ENCODE peak calls at places on chromosomes 5 and 9, in seven cellular contexts. One of them, this sample, is unnamed.

GRCh38 chr5:95808013-95808685 is 14.4 kb downstream of the GLRX start:
- DNase-seq in mammary epithelial cell: no peak
- DNase-seq in suprapubic skin: no peak
- DNase-seq in H1: no peak
- DNase-seq in CD8-positive, alpha-beta T cell: no peak
- DNase-seq in A549: no peak
- DNase-seq in lower lobe of right lung: no peak
- DNase-seq in this sample: no peak

GRCh38 chr9:134633362-134634142 is 8.1 kb upstream of the COL5A1 start:
- DNase-seq in mammary epithelial cell: no peak
- DNase-seq in suprapubic skin: peak; percentile 62
- DNase-seq in H1: no peak
- DNase-seq in CD8-positive, alpha-beta T cell: no peak
- DNase-seq in A549: no peak
- DNase-seq in lower lobe of right lung: peak; percentile 35
- DNase-seq in this sample: no peak

GRCh38 chr5:91469517-91470165 is 86.5 kb upstream of the ARRDC3 start:
- DNase-seq in mammary epithelial cell: no peak
- DNase-seq in suprapubic skin: no peak
- DNase-seq in H1: no peak
- DNase-seq in CD8-positive, alpha-beta T cell: no peak
- DNase-seq in A549: no peak
- DNase-seq in lower lobe of right lung: no peak
- DNase-seq in this sample: no peak

GRCh38 chr9:109014267-109015025 is 1.1 kb upstream of the CTNNAL1 start:
- DNase-seq in mammary epithelial cell: peak; percentile 48
- DNase-seq in suprapubic skin: no peak
- DNase-seq in H1: no peak
- DNase-seq in CD8-positive, alpha-beta T cell: no peak
- DNase-seq in A549: no peak
- DNase-seq in lower lobe of right lung: no peak
- DNase-seq in this sample: no peak

GRCh38 chr9:84939766-84940165 is 270.2 kb downstream of the NTRK2 start:
- DNase-seq in mammary epithelial cell: peak; percentile 70
- DNase-seq in suprapubic skin: no peak
- DNase-seq in H1: no peak
- DNase-seq in CD8-positive, alpha-beta T cell: no peak
- DNase-seq in A549: no peak
- DNase-seq in lower lobe of right lung: no peak
- DNase-seq in this sample: no peak

GRCh38 chr5:98796197-98796972 is 22.9 kb downstream of the RGMB start:
- DNase-seq in mammary epithelial cell: peak; percentile 41
- DNase-seq in suprapubic skin: no peak
- DNase-seq in H1: no peak
- DNase-seq in CD8-positive, alpha-beta T cell: no peak
- DNase-seq in A549: peak; percentile 76
- DNase-seq in lower lobe of right lung: no peak
- DNase-seq in this sample: no peak

GRCh38 chr5:120405291-120405864 is 58.7 kb upstream of the PRR16 start:
- DNase-seq in mammary epithelial cell: peak; percentile 82
- DNase-seq in suprapubic skin: no peak
- DNase-seq in H1: no peak
- DNase-seq in CD8-positive, alpha-beta T cell: no peak
- DNase-seq in A549: no peak
- DNase-seq in lower lobe of right lung: no peak
- DNase-seq in this sample: no peak

GRCh38 chr9:121640076-121640475 is 11.4 kb upstream of the DAB2IP start:
- DNase-seq in mammary epithelial cell: no peak
- DNase-seq in suprapubic skin: no peak
- DNase-seq in H1: no peak
- DNase-seq in CD8-positive, alpha-beta T cell: no peak
- DNase-seq in A549: peak; percentile 59
- DNase-seq in lower lobe of right lung: peak; percentile 65
- DNase-seq in this sample: no peak

GRCh38 chr9:132927704-132928103 is 16.7 kb downstream of the TSC1 start:
- DNase-seq in mammary epithelial cell: no peak
- DNase-seq in suprapubic skin: no peak
- DNase-seq in H1: no peak
- DNase-seq in CD8-positive, alpha-beta T cell: no peak
- DNase-seq in A549: no peak
- DNase-seq in lower lobe of right lung: no peak
- DNase-seq in this sample: no peak

GRCh38 chr9:132183715-132184114 is 21.9 kb downstream of the NTNG2 start:
- DNase-seq in mammary epithelial cell: no peak
- DNase-seq in suprapubic skin: no peak
- DNase-seq in H1: no peak
- DNase-seq in CD8-positive, alpha-beta T cell: no peak
- DNase-seq in A549: no peak
- DNase-seq in lower lobe of right lung: no peak
- DNase-seq in this sample: no peak

GRCh38 chr5:116532762-116533525 is 41.7 kb downstream of the SEMA6A start:
- DNase-seq in mammary epithelial cell: no peak
- DNase-seq in suprapubic skin: no peak
- DNase-seq in H1: no peak
- DNase-seq in CD8-positive, alpha-beta T cell: no peak
- DNase-seq in A549: no peak
- DNase-seq in lower lobe of right lung: no peak
- DNase-seq in this sample: no peak
- H3K4me1 ChIP-seq in mammary epithelial cell: no peaks in the 10 kb centered on the region
- H3K4me1 ChIP-seq in suprapubic skin: peaks cover 16% of the 10 kb centered on the region
- H3K4me1 ChIP-seq in H1: peaks cover 16% of the 10 kb centered on the region
- H3K4me1 ChIP-seq in CD8-positive, alpha-beta T cell: no peaks in the 10 kb centered on the region
- H3K4me1 ChIP-seq in A549: no peaks in the 10 kb centered on the region
- H3K4me1 ChIP-seq in lower lobe of right lung: peaks cover 5% of the 10 kb centered on the region
- H3K4me1 ChIP-seq in this sample: no peaks in the 10 kb centered on the region

GRCh38 chr5:168076561-168076991 is 214.9 kb upstream of the WWC1 start:
- DNase-seq in mammary epithelial cell: no peak
- DNase-seq in suprapubic skin: no peak
- DNase-seq in H1: peak; percentile 39
- DNase-seq in CD8-positive, alpha-beta T cell: no peak
- DNase-seq in A549: no peak
- DNase-seq in lower lobe of right lung: peak; percentile 53
- DNase-seq in this sample: no peak
- TF ChIP-seq CTCF in mammary epithelial cell: peak; percentile 51
- TF ChIP-seq CTCF in suprapubic skin: peak; percentile 31
- TF ChIP-seq CTCF in H1: peak; percentile 65
- TF ChIP-seq CTCF in CD8-positive, alpha-beta T cell: no peak
- TF ChIP-seq CTCF in A549: peak; percentile 40
- TF ChIP-seq CTCF in lower lobe of right lung: peak; percentile 40
- TF ChIP-seq CTCF in this sample: no peak

DNA sequence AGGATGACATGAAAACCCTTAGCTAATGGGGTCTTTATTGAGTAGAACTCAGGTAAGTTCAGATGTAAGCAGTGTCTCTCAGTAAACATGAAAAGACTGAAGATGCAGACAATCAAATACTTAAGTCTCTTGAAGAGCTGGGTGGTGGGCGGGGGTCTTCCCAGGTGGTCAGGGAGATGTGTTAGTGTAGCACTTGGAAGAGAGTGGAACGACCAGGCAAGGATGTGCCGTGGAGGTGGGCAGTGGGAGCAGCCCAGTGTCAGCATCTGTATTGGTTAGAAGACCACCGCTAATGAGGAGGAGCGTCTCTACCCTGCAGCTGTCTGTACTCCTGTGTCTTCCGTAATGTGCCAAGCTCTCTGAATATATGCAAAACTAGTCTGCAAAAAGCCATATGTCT is 4.4 kb downstream of the S1PR3 start:
- DNase-seq in mammary epithelial cell: no peak
- DNase-seq in suprapubic skin: no peak
- DNase-seq in H1: no peak
- DNase-seq in CD8-positive, alpha-beta T cell: no peak
- DNase-seq in A549: no peak
- DNase-seq in lower lobe of right lung: no peak
- DNase-seq in this sample: no peak
- H3K4me1 ChIP-seq in mammary epithelial cell: peaks cover 13% of the 10 kb centered on the region
- H3K4me1 ChIP-seq in suprapubic skin: peaks cover 37% of the 10 kb centered on the region
- H3K4me1 ChIP-seq in H1: no peaks in the 10 kb centered on the region
- H3K4me1 ChIP-seq in CD8-positive, alpha-beta T cell: peaks cover 7% of the 10 kb centered on the region
- H3K4me1 ChIP-seq in A549: peaks cover 48% of the 10 kb centered on the region
- H3K4me1 ChIP-seq in lower lobe of right lung: peaks cover 38% of the 10 kb centered on the region
- H3K4me1 ChIP-seq in this sample: peaks cover 27% of the 10 kb centered on the region

GRCh38 chr5:69217154-69217731 is 17.4 kb upstream of the CDK7 start:
- DNase-seq in mammary epithelial cell: no peak
- DNase-seq in suprapubic skin: no peak
- DNase-seq in H1: no peak
- DNase-seq in CD8-positive, alpha-beta T cell: no peak
- DNase-seq in A549: peak; percentile 95
- DNase-seq in lower lobe of right lung: no peak
- DNase-seq in this sample: peak; percentile 97

GRCh38 chr5:69213513-69214215 is 21.0 kb upstream of the CDK7 start:
- DNase-seq in mammary epithelial cell: peak; percentile 54
- DNase-seq in suprapubic skin: no peak
- DNase-seq in H1: no peak
- DNase-seq in CD8-positive, alpha-beta T cell: no peak
- DNase-seq in A549: no peak
- DNase-seq in lower lobe of right lung: no peak
- DNase-seq in this sample: no peak

GRCh38 chr5:69211200-69211599 is 21.8 kb downstream of the CENPH start:
- DNase-seq in mammary epithelial cell: no peak
- DNase-seq in suprapubic skin: no peak
- DNase-seq in H1: no peak
- DNase-seq in CD8-positive, alpha-beta T cell: no peak
- DNase-seq in A549: no peak
- DNase-seq in lower lobe of right lung: no peak
- DNase-seq in this sample: no peak

GRCh38 chr5:69209607-69210006 is 20.2 kb downstream of the CENPH start:
- DNase-seq in mammary epithelial cell: no peak
- DNase-seq in suprapubic skin: no peak
- DNase-seq in H1: no peak
- DNase-seq in CD8-positive, alpha-beta T cell: no peak
- DNase-seq in A549: no peak
- DNase-seq in lower lobe of right lung: no peak
- DNase-seq in this sample: no peak

GRCh38 chr5:69212022-69212421 is 22.6 kb downstream of the CENPH start:
- DNase-seq in mammary epithelial cell: no peak
- DNase-seq in suprapubic skin: no peak
- DNase-seq in H1: no peak
- DNase-seq in CD8-positive, alpha-beta T cell: no peak
- DNase-seq in A549: no peak
- DNase-seq in lower lobe of right lung: no peak
- DNase-seq in this sample: no peak
- TF ChIP-seq CTCF in mammary epithelial cell: no peak
- TF ChIP-seq CTCF in suprapubic skin: no peak
- TF ChIP-seq CTCF in H1: no peak
- TF ChIP-seq CTCF in CD8-positive, alpha-beta T cell: no peak
- TF ChIP-seq CTCF in A549: no peak
- TF ChIP-seq CTCF in lower lobe of right lung: no peak
- TF ChIP-seq CTCF in this sample: no peak

GRCh38 chr9:125746017-125746773 is 978 bp upstream of the PBX3 start:
- DNase-seq in mammary epithelial cell: peak; percentile 96
- DNase-seq in suprapubic skin: peak; percentile 96
- DNase-seq in H1: peak; percentile 94
- DNase-seq in CD8-positive, alpha-beta T cell: peak; percentile 94
- DNase-seq in A549: peak; percentile 94
- DNase-seq in lower lobe of right lung: peak; percentile 96
- DNase-seq in this sample: peak; percentile 82

GRCh38 chr9:125742657-125743056 is 4.5 kb upstream of the PBX3 start:
- DNase-seq in mammary epithelial cell: no peak
- DNase-seq in suprapubic skin: no peak
- DNase-seq in H1: no peak
- DNase-seq in CD8-positive, alpha-beta T cell: no peak
- DNase-seq in A549: no peak
- DNase-seq in lower lobe of right lung: no peak
- DNase-seq in this sample: no peak

GRCh38 chr9:125744616-125745387 is 2.4 kb upstream of the PBX3 start:
- DNase-seq in mammary epithelial cell: no peak
- DNase-seq in suprapubic skin: no peak
- DNase-seq in H1: no peak
- DNase-seq in CD8-positive, alpha-beta T cell: no peak
- DNase-seq in A549: no peak
- DNase-seq in lower lobe of right lung: no peak
- DNase-seq in this sample: no peak

GRCh38 chr9:125745682-125746016 is 1.5 kb upstream of the PBX3 start:
- DNase-seq in mammary epithelial cell: no peak
- DNase-seq in suprapubic skin: no peak
- DNase-seq in H1: no peak
- DNase-seq in CD8-positive, alpha-beta T cell: no peak
- DNase-seq in A549: no peak
- DNase-seq in lower lobe of right lung: no peak
- DNase-seq in this sample: no peak

DNA sequence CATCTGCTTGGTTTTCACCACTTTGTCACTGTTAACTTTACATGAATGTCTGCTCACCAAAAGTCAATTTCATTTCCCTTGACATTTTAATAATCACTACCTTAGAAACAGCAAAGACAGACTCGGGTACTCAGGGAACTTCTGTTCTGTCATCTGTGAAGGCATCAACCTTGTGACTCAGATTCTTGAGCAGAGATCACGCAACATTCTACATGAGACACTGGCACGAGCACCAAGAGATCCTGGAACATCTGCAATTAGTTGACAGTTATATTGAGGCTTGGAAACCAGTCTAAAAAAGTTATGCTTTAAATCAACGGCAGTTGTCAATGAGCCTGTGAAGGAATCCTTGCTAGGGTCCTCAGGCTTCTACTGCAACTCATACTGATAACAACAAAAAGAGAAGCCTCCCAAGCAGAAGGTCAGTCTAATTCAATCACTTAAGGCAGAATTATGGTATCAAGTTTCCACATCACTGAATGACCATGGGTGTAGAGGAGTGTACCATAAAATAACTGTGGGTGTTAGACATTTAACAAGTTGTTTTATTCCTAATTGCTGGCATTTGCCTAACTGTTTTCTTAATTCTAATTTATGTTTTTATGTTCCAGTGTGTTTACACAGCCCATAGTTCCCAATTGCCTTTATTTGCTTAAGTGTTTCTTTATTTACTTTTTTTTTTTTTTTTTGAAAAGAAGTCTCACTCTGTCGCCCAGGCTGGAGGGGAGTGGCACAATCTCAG is 3.3 kb upstream of the PBX3 start:
- DNase-seq in mammary epithelial cell: no peak
- DNase-seq in suprapubic skin: no peak
- DNase-seq in H1: no peak
- DNase-seq in CD8-positive, alpha-beta T cell: no peak
- DNase-seq in A549: no peak
- DNase-seq in lower lobe of right lung: no peak
- DNase-seq in this sample: no peak
- H3K4me1 ChIP-seq in mammary epithelial cell: peaks cover 10% of the 10 kb centered on the region
- H3K4me1 ChIP-seq in suprapubic skin: peaks cover 15% of the 10 kb centered on the region
- H3K4me1 ChIP-seq in H1: peaks cover 4% of the 10 kb centered on the region
- H3K4me1 ChIP-seq in CD8-positive, alpha-beta T cell: peaks cover 4% of the 10 kb centered on the region
- H3K4me1 ChIP-seq in A549: peaks cover 5% of the 10 kb centered on the region
- H3K4me1 ChIP-seq in lower lobe of right lung: peaks cover 9% of the 10 kb centered on the region
- H3K4me1 ChIP-seq in this sample: no peaks in the 10 kb centered on the region